ENCODE peak calls at places on chromosomes 2 and 18, in seven cellular contexts. One of them, this sample, is unnamed.

GRCh38 chr18:78875268-78875997 is 104.2 kb upstream of the SALL3 start:
- DNase-seq in left cardiac atrium: no peak
- DNase-seq in CD8-positive, alpha-beta T cell: peak; percentile 18
- DNase-seq in activated CD8-positive, alpha-beta memory T cell treated with anti-CD3 and anti-CD28 coated beads, Interleukin-2, amount 50 U/mL, for 4 hours: no peak
- DNase-seq in EL: no peak
- DNase-seq in NCI-H510A treated with DMSO at 0.1 percent for 48 hours: peak; percentile 70
- DNase-seq in hepatic stellate cell: no peak
- DNase-seq in this sample: no peak

GRCh38 chr2:21047161-21048009 is 3.5 kb upstream of the APOB start:
- DNase-seq in left cardiac atrium: peak; percentile 45
- DNase-seq in CD8-positive, alpha-beta T cell: no peak
- DNase-seq in activated CD8-positive, alpha-beta memory T cell treated with anti-CD3 and anti-CD28 coated beads, Interleukin-2, amount 50 U/mL, for 4 hours: no peak
- DNase-seq in EL: peak; percentile 17
- DNase-seq in NCI-H510A treated with DMSO at 0.1 percent for 48 hours: no peak
- DNase-seq in hepatic stellate cell: no peak
- DNase-seq in this sample: no peak

GRCh38 chr2:230905448-230906430 is 19.3 kb downstream of the GPR55 start:
- DNase-seq in left cardiac atrium: no peak
- DNase-seq in CD8-positive, alpha-beta T cell: peak; percentile 84
- DNase-seq in activated CD8-positive, alpha-beta memory T cell treated with anti-CD3 and anti-CD28 coated beads, Interleukin-2, amount 50 U/mL, for 4 hours: peak; percentile 92
- DNase-seq in EL: no peak
- DNase-seq in NCI-H510A treated with DMSO at 0.1 percent for 48 hours: no peak
- DNase-seq in hepatic stellate cell: no peak
- DNase-seq in this sample: no peak

GRCh38 chr18:79570266-79571201 is 109.1 kb upstream of the CTDP1 start:
- DNase-seq in left cardiac atrium: no peak
- DNase-seq in CD8-positive, alpha-beta T cell: peak; percentile 1
- DNase-seq in activated CD8-positive, alpha-beta memory T cell treated with anti-CD3 and anti-CD28 coated beads, Interleukin-2, amount 50 U/mL, for 4 hours: peak; percentile 13
- DNase-seq in EL: peak; percentile 41
- DNase-seq in NCI-H510A treated with DMSO at 0.1 percent for 48 hours: no peak
- DNase-seq in hepatic stellate cell: no peak
- DNase-seq in this sample: no peak

GRCh38 chr18:60092073-60092472 is 192.3 kb downstream of the PMAIP1 start:
- DNase-seq in left cardiac atrium: no peak
- DNase-seq in CD8-positive, alpha-beta T cell: no peak
- DNase-seq in activated CD8-positive, alpha-beta memory T cell treated with anti-CD3 and anti-CD28 coated beads, Interleukin-2, amount 50 U/mL, for 4 hours: no peak
- DNase-seq in EL: no peak
- DNase-seq in NCI-H510A treated with DMSO at 0.1 percent for 48 hours: no peak
- DNase-seq in hepatic stellate cell: no peak
- DNase-seq in this sample: no peak

GRCh38 chr2:15177103-15177502 is 384.0 kb downstream of the NBAS start:
- DNase-seq in left cardiac atrium: no peak
- DNase-seq in CD8-positive, alpha-beta T cell: peak; percentile 42
- DNase-seq in activated CD8-positive, alpha-beta memory T cell treated with anti-CD3 and anti-CD28 coated beads, Interleukin-2, amount 50 U/mL, for 4 hours: peak; percentile 51
- DNase-seq in EL: peak; percentile 33
- DNase-seq in NCI-H510A treated with DMSO at 0.1 percent for 48 hours: no peak
- DNase-seq in hepatic stellate cell: no peak
- DNase-seq in this sample: peak; percentile 91

GRCh38 chr2:140473851-140474250 is 1657.0 kb downstream of the LRP1B start:
- DNase-seq in left cardiac atrium: no peak
- DNase-seq in CD8-positive, alpha-beta T cell: no peak
- DNase-seq in activated CD8-positive, alpha-beta memory T cell treated with anti-CD3 and anti-CD28 coated beads, Interleukin-2, amount 50 U/mL, for 4 hours: no peak
- DNase-seq in EL: no peak
- DNase-seq in NCI-H510A treated with DMSO at 0.1 percent for 48 hours: no peak
- DNase-seq in hepatic stellate cell: no peak
- DNase-seq in this sample: no peak

GRCh38 chr2:239831272-239831731 is 193.8 kb downstream of the NDUFA10 start:
- DNase-seq in left cardiac atrium: no peak
- DNase-seq in CD8-positive, alpha-beta T cell: no peak
- DNase-seq in activated CD8-positive, alpha-beta memory T cell treated with anti-CD3 and anti-CD28 coated beads, Interleukin-2, amount 50 U/mL, for 4 hours: no peak
- DNase-seq in EL: peak; percentile 4
- DNase-seq in NCI-H510A treated with DMSO at 0.1 percent for 48 hours: no peak
- DNase-seq in hepatic stellate cell: no peak
- DNase-seq in this sample: no peak

GRCh38 chr2:239178484-239178883 is 222.3 kb downstream of the HDAC4 start:
- DNase-seq in left cardiac atrium: no peak
- DNase-seq in CD8-positive, alpha-beta T cell: no peak
- DNase-seq in activated CD8-positive, alpha-beta memory T cell treated with anti-CD3 and anti-CD28 coated beads, Interleukin-2, amount 50 U/mL, for 4 hours: peak; percentile 7
- DNase-seq in EL: no peak
- DNase-seq in NCI-H510A treated with DMSO at 0.1 percent for 48 hours: no peak
- DNase-seq in hepatic stellate cell: no peak
- DNase-seq in this sample: no peak

GRCh38 chr2:61220768-61221167 is 58.8 kb downstream of the C2orf74 start:
- DNase-seq in left cardiac atrium: no peak
- DNase-seq in CD8-positive, alpha-beta T cell: no peak
- DNase-seq in activated CD8-positive, alpha-beta memory T cell treated with anti-CD3 and anti-CD28 coated beads, Interleukin-2, amount 50 U/mL, for 4 hours: no peak
- DNase-seq in EL: peak; percentile 84
- DNase-seq in NCI-H510A treated with DMSO at 0.1 percent for 48 hours: no peak
- DNase-seq in hepatic stellate cell: peak; percentile 28
- DNase-seq in this sample: no peak

GRCh38 chr18:27712066-27712465 is 464.9 kb downstream of the CDH2 start:
- DNase-seq in left cardiac atrium: no peak
- DNase-seq in CD8-positive, alpha-beta T cell: no peak
- DNase-seq in activated CD8-positive, alpha-beta memory T cell treated with anti-CD3 and anti-CD28 coated beads, Interleukin-2, amount 50 U/mL, for 4 hours: no peak
- DNase-seq in EL: no peak
- DNase-seq in NCI-H510A treated with DMSO at 0.1 percent for 48 hours: peak; percentile 98
- DNase-seq in hepatic stellate cell: no peak
- DNase-seq in this sample: no peak

GRCh38 chr2:70305531-70305930 is 3.7 kb upstream of the FAM136A start:
- DNase-seq in left cardiac atrium: no peak
- DNase-seq in CD8-positive, alpha-beta T cell: no peak
- DNase-seq in activated CD8-positive, alpha-beta memory T cell treated with anti-CD3 and anti-CD28 coated beads, Interleukin-2, amount 50 U/mL, for 4 hours: no peak
- DNase-seq in EL: no peak
- DNase-seq in NCI-H510A treated with DMSO at 0.1 percent for 48 hours: no peak
- DNase-seq in hepatic stellate cell: no peak
- DNase-seq in this sample: no peak

GRCh38 chr2:140552634-140553033 is 1578.2 kb downstream of the LRP1B start:
- DNase-seq in left cardiac atrium: no peak
- DNase-seq in CD8-positive, alpha-beta T cell: no peak
- DNase-seq in activated CD8-positive, alpha-beta memory T cell treated with anti-CD3 and anti-CD28 coated beads, Interleukin-2, amount 50 U/mL, for 4 hours: no peak
- DNase-seq in EL: no peak
- DNase-seq in NCI-H510A treated with DMSO at 0.1 percent for 48 hours: no peak
- DNase-seq in hepatic stellate cell: no peak
- DNase-seq in this sample: no peak

GRCh38 chr2:10347559-10347941 is 44.8 kb downstream of the HPCAL1 start:
- DNase-seq in left cardiac atrium: no peak
- DNase-seq in CD8-positive, alpha-beta T cell: no peak
- DNase-seq in activated CD8-positive, alpha-beta memory T cell treated with anti-CD3 and anti-CD28 coated beads, Interleukin-2, amount 50 U/mL, for 4 hours: no peak
- DNase-seq in EL: no peak
- DNase-seq in NCI-H510A treated with DMSO at 0.1 percent for 48 hours: no peak
- DNase-seq in hepatic stellate cell: no peak
- DNase-seq in this sample: no peak

GRCh38 chr18:26422472-26423162 is 125.7 kb downstream of the KCTD1 start:
- DNase-seq in left cardiac atrium: no peak
- DNase-seq in CD8-positive, alpha-beta T cell: no peak
- DNase-seq in activated CD8-positive, alpha-beta memory T cell treated with anti-CD3 and anti-CD28 coated beads, Interleukin-2, amount 50 U/mL, for 4 hours: no peak
- DNase-seq in EL: no peak
- DNase-seq in NCI-H510A treated with DMSO at 0.1 percent for 48 hours: no peak
- DNase-seq in hepatic stellate cell: no peak
- DNase-seq in this sample: no peak

GRCh38 chr2:42048318-42049251 is 764 bp downstream of the PKDCC start:
- DNase-seq in left cardiac atrium: peak; percentile 40
- DNase-seq in CD8-positive, alpha-beta T cell: no peak
- DNase-seq in activated CD8-positive, alpha-beta memory T cell treated with anti-CD3 and anti-CD28 coated beads, Interleukin-2, amount 50 U/mL, for 4 hours: no peak
- DNase-seq in EL: peak; percentile 34
- DNase-seq in NCI-H510A treated with DMSO at 0.1 percent for 48 hours: no peak
- DNase-seq in hepatic stellate cell: peak; percentile 50
- DNase-seq in this sample: no peak

GRCh38 chr2:200713704-200714064 is 98.0 kb upstream of the BZW1 start:
- DNase-seq in left cardiac atrium: no peak
- DNase-seq in CD8-positive, alpha-beta T cell: peak; percentile 25
- DNase-seq in activated CD8-positive, alpha-beta memory T cell treated with anti-CD3 and anti-CD28 coated beads, Interleukin-2, amount 50 U/mL, for 4 hours: peak; percentile 20
- DNase-seq in EL: no peak
- DNase-seq in NCI-H510A treated with DMSO at 0.1 percent for 48 hours: no peak
- DNase-seq in hepatic stellate cell: no peak
- DNase-seq in this sample: peak; percentile 8

GRCh38 chr2:240571314-240571973 is 3.2 kb downstream of the RNPEPL1 start:
- DNase-seq in left cardiac atrium: peak; percentile 25
- DNase-seq in CD8-positive, alpha-beta T cell: no peak
- DNase-seq in activated CD8-positive, alpha-beta memory T cell treated with anti-CD3 and anti-CD28 coated beads, Interleukin-2, amount 50 U/mL, for 4 hours: peak; percentile 13
- DNase-seq in EL: no peak
- DNase-seq in NCI-H510A treated with DMSO at 0.1 percent for 48 hours: no peak
- DNase-seq in hepatic stellate cell: no peak
- DNase-seq in this sample: no peak

GRCh38 chr2:44429034-44429433 is 67.3 kb downstream of the CAMKMT start:
- DNase-seq in left cardiac atrium: no peak
- DNase-seq in CD8-positive, alpha-beta T cell: no peak
- DNase-seq in activated CD8-positive, alpha-beta memory T cell treated with anti-CD3 and anti-CD28 coated beads, Interleukin-2, amount 50 U/mL, for 4 hours: no peak
- DNase-seq in EL: peak; percentile 20
- DNase-seq in NCI-H510A treated with DMSO at 0.1 percent for 48 hours: no peak
- DNase-seq in hepatic stellate cell: peak; percentile 8
- DNase-seq in this sample: no peak

GRCh38 chr2:158457826-158458616 is 1.3 kb downstream of the PKP4 start:
- DNase-seq in left cardiac atrium: peak; percentile 74
- DNase-seq in CD8-positive, alpha-beta T cell: peak; percentile 59
- DNase-seq in activated CD8-positive, alpha-beta memory T cell treated with anti-CD3 and anti-CD28 coated beads, Interleukin-2, amount 50 U/mL, for 4 hours: peak; percentile 63
- DNase-seq in EL: peak; percentile 89
- DNase-seq in NCI-H510A treated with DMSO at 0.1 percent for 48 hours: peak; percentile 20
- DNase-seq in hepatic stellate cell: peak; percentile 59
- DNase-seq in this sample: no peak

GRCh38 chr18:22817844-22818243 is 115.3 kb upstream of the RBBP8 start:
- DNase-seq in left cardiac atrium: no peak
- DNase-seq in CD8-positive, alpha-beta T cell: no peak
- DNase-seq in activated CD8-positive, alpha-beta memory T cell treated with anti-CD3 and anti-CD28 coated beads, Interleukin-2, amount 50 U/mL, for 4 hours: no peak
- DNase-seq in EL: no peak
- DNase-seq in NCI-H510A treated with DMSO at 0.1 percent for 48 hours: no peak
- DNase-seq in hepatic stellate cell: no peak
- DNase-seq in this sample: no peak

GRCh38 chr18:13266208-13267100 is 47.9 kb downstream of the LDLRAD4 start:
- DNase-seq in left cardiac atrium: peak; percentile 71
- DNase-seq in CD8-positive, alpha-beta T cell: no peak
- DNase-seq in activated CD8-positive, alpha-beta memory T cell treated with anti-CD3 and anti-CD28 coated beads, Interleukin-2, amount 50 U/mL, for 4 hours: no peak
- DNase-seq in EL: no peak
- DNase-seq in NCI-H510A treated with DMSO at 0.1 percent for 48 hours: no peak
- DNase-seq in hepatic stellate cell: no peak
- DNase-seq in this sample: no peak

GRCh38 chr18:58310517-58310916 is 266.5 kb downstream of the NEDD4L start:
- DNase-seq in left cardiac atrium: peak; percentile 53
- DNase-seq in CD8-positive, alpha-beta T cell: peak; percentile 42
- DNase-seq in activated CD8-positive, alpha-beta memory T cell treated with anti-CD3 and anti-CD28 coated beads, Interleukin-2, amount 50 U/mL, for 4 hours: peak; percentile 50
- DNase-seq in EL: no peak
- DNase-seq in NCI-H510A treated with DMSO at 0.1 percent for 48 hours: peak; percentile 59
- DNase-seq in hepatic stellate cell: no peak
- DNase-seq in this sample: no peak

GRCh38 chr2:84257871-84258270 is 201.2 kb downstream of the SUCLG1 start:
- DNase-seq in left cardiac atrium: no peak
- DNase-seq in CD8-positive, alpha-beta T cell: no peak
- DNase-seq in activated CD8-positive, alpha-beta memory T cell treated with anti-CD3 and anti-CD28 coated beads, Interleukin-2, amount 50 U/mL, for 4 hours: no peak
- DNase-seq in EL: no peak
- DNase-seq in NCI-H510A treated with DMSO at 0.1 percent for 48 hours: no peak
- DNase-seq in hepatic stellate cell: no peak
- DNase-seq in this sample: no peak

GRCh38 chr2:66573866-66574265 is 138.9 kb downstream of the MEIS1 start:
- DNase-seq in left cardiac atrium: no peak
- DNase-seq in CD8-positive, alpha-beta T cell: no peak
- DNase-seq in activated CD8-positive, alpha-beta memory T cell treated with anti-CD3 and anti-CD28 coated beads, Interleukin-2, amount 50 U/mL, for 4 hours: no peak
- DNase-seq in EL: peak; percentile 48
- DNase-seq in NCI-H510A treated with DMSO at 0.1 percent for 48 hours: peak; percentile 82
- DNase-seq in hepatic stellate cell: no peak
- DNase-seq in this sample: no peak

GRCh38 chr2:43585708-43586107 is 10.1 kb downstream of the THADA start:
- DNase-seq in left cardiac atrium: no peak
- DNase-seq in CD8-positive, alpha-beta T cell: no peak
- DNase-seq in activated CD8-positive, alpha-beta memory T cell treated with anti-CD3 and anti-CD28 coated beads, Interleukin-2, amount 50 U/mL, for 4 hours: no peak
- DNase-seq in EL: no peak
- DNase-seq in NCI-H510A treated with DMSO at 0.1 percent for 48 hours: no peak
- DNase-seq in hepatic stellate cell: no peak
- DNase-seq in this sample: no peak

GRCh38 chr18:77165489-77166415 is 33.2 kb upstream of the MBP start:
- DNase-seq in left cardiac atrium: peak; percentile 76
- DNase-seq in CD8-positive, alpha-beta T cell: no peak
- DNase-seq in activated CD8-positive, alpha-beta memory T cell treated with anti-CD3 and anti-CD28 coated beads, Interleukin-2, amount 50 U/mL, for 4 hours: no peak
- DNase-seq in EL: peak; percentile 40
- DNase-seq in NCI-H510A treated with DMSO at 0.1 percent for 48 hours: no peak
- DNase-seq in hepatic stellate cell: peak; percentile 27
- DNase-seq in this sample: no peak

GRCh38 chr2:218128781-218129478 is 3.1 kb downstream of the CXCR2 start:
- DNase-seq in left cardiac atrium: no peak
- DNase-seq in CD8-positive, alpha-beta T cell: no peak
- DNase-seq in activated CD8-positive, alpha-beta memory T cell treated with anti-CD3 and anti-CD28 coated beads, Interleukin-2, amount 50 U/mL, for 4 hours: no peak
- DNase-seq in EL: no peak
- DNase-seq in NCI-H510A treated with DMSO at 0.1 percent for 48 hours: no peak
- DNase-seq in hepatic stellate cell: no peak
- DNase-seq in this sample: no peak

GRCh38 chr18:31648966-31649429 is 35.4 kb downstream of the B4GALT6 start:
- DNase-seq in left cardiac atrium: no peak
- DNase-seq in CD8-positive, alpha-beta T cell: no peak
- DNase-seq in activated CD8-positive, alpha-beta memory T cell treated with anti-CD3 and anti-CD28 coated beads, Interleukin-2, amount 50 U/mL, for 4 hours: no peak
- DNase-seq in EL: no peak
- DNase-seq in NCI-H510A treated with DMSO at 0.1 percent for 48 hours: no peak
- DNase-seq in hepatic stellate cell: no peak
- DNase-seq in this sample: peak; percentile 85

GRCh38 chr2:73246850-73247249 is 12.7 kb downstream of the CCT7 start:
- DNase-seq in left cardiac atrium: no peak
- DNase-seq in CD8-positive, alpha-beta T cell: no peak
- DNase-seq in activated CD8-positive, alpha-beta memory T cell treated with anti-CD3 and anti-CD28 coated beads, Interleukin-2, amount 50 U/mL, for 4 hours: no peak
- DNase-seq in EL: no peak
- DNase-seq in NCI-H510A treated with DMSO at 0.1 percent for 48 hours: no peak
- DNase-seq in hepatic stellate cell: no peak
- DNase-seq in this sample: no peak

GRCh38 chr2:75065402-75066008 is 107.1 kb downstream of the POLE4 start:
- DNase-seq in left cardiac atrium: no peak
- DNase-seq in CD8-positive, alpha-beta T cell: no peak
- DNase-seq in activated CD8-positive, alpha-beta memory T cell treated with anti-CD3 and anti-CD28 coated beads, Interleukin-2, amount 50 U/mL, for 4 hours: no peak
- DNase-seq in EL: peak; percentile 43
- DNase-seq in NCI-H510A treated with DMSO at 0.1 percent for 48 hours: no peak
- DNase-seq in hepatic stellate cell: no peak
- DNase-seq in this sample: no peak